ENCODE peak calls at places on chromosomes 7 and 10, in eight cellular contexts. V, T, C, U, P, R, G and I are unnamed samples.

GRCh38 chr10:22638863-22639262 is 75.5 kb downstream of the PIP4K2A start:
- DNase-seq in V (no peak), T (no peak), C (no peak), U (no peak), P (no peak), R (no peak), G (no peak), I (no peak)

GRCh38 chr7:142811154-142811737 is 40.5 kb downstream of the PRSS2 start:
- DNase-seq in V (no peak), T (no peak), C (peak), U (no peak), P (peak), R (no peak), G (no peak), I (no peak)

GRCh38 chr7:151728746-151729145 is 148.2 kb downstream of the PRKAG2 start:
- DNase-seq in V (peak), T (no peak), C (no peak), U (no peak), P (no peak), R (no peak), G (no peak), I (no peak)

GRCh38 chr10:102600816-102601215 is 43.5 kb upstream of the TRIM8 start:
- DNase-seq in V (no peak), T (no peak), C (no peak), U (no peak), P (no peak), R (no peak), G (no peak), I (no peak)

GRCh38 chr10:87860156-87860795 is 3.1 kb downstream of the KLLN start:
- DNase-seq in V (no peak), T (no peak), C (peak), U (no peak), P (peak), R (no peak), G (no peak), I (peak)

GRCh38 chr7:100127866-100128601 is 1.3 kb downstream of the MBLAC1 start:
- DNase-seq in V (no peak), T (no peak), C (no peak), U (no peak), P (no peak), R (no peak), G (peak), I (no peak)

GRCh38 chr10:114557854-114558253 is 100.2 kb downstream of the ABLIM1 start:
- DNase-seq in V (no peak), T (no peak), C (no peak), U (no peak), P (no peak), R (no peak), G (no peak), I (no peak)

GRCh38 chr10:78255214-78255613 is 221.6 kb downstream of the RPS24 start:
- DNase-seq in V (no peak), T (no peak), C (no peak), U (no peak), P (no peak), R (no peak), G (no peak), I (no peak)

GRCh38 chr10:33035411-33035810 is 77.4 kb upstream of the ITGB1 start:
- DNase-seq in V (no peak), T (no peak), C (no peak), U (no peak), P (no peak), R (no peak), G (no peak), I (no peak)

GRCh38 chr10:88491314-88491713 is 91.8 kb downstream of the RNLS start:
- DNase-seq in V (no peak), T (no peak), C (no peak), U (no peak), P (no peak), R (no peak), G (no peak), I (no peak)

GRCh38 chr7:102046373-102047117 is 229.1 kb downstream of the CUX1 start:
- DNase-seq in V (no peak), T (no peak), C (no peak), U (no peak), P (no peak), R (no peak), G (no peak), I (no peak)

GRCh38 chr10:123136221-123136805 is 543 bp downstream of the HMX3 start:
- DNase-seq in V (no peak), T (no peak), C (no peak), U (no peak), P (no peak), R (no peak), G (peak), I (no peak)

GRCh38 chr10:69489506-69490090 is 38.3 kb downstream of the TSPAN15 start:
- DNase-seq in V (no peak), T (no peak), C (no peak), U (no peak), P (no peak), R (no peak), G (no peak), I (no peak)

GRCh38 chr10:22805304-22805703 is 90.9 kb upstream of the PIP4K2A start:
- DNase-seq in V (no peak), T (no peak), C (peak), U (no peak), P (no peak), R (no peak), G (no peak), I (no peak)

GRCh38 chr7:40983106-40983505 is 719.8 kb downstream of the INHBA start:
- DNase-seq in V (no peak), T (no peak), C (no peak), U (no peak), P (no peak), R (no peak), G (no peak), I (peak)

GRCh38 chr7:135714534-135715009 is 13.4 kb downstream of the SLC13A4 start:
- DNase-seq in V (no peak), T (no peak), C (peak), U (no peak), P (peak), R (no peak), G (no peak), I (no peak)

GRCh38 chr7:155867280-155867679 is 55.0 kb upstream of the SHH start:
- DNase-seq in V (no peak), T (no peak), C (no peak), U (peak), P (no peak), R (peak), G (peak), I (no peak)

GRCh38 chr7:126790763-126791162 is 462.0 kb downstream of the GRM8 start:
- DNase-seq in V (no peak), T (no peak), C (no peak), U (no peak), P (no peak), R (no peak), G (no peak), I (no peak)

GRCh38 chr7:38858281-38858884 is 50.6 kb downstream of the VPS41 start:
- DNase-seq in V (no peak), T (no peak), C (no peak), U (no peak), P (peak), R (no peak), G (no peak), I (no peak)

GRCh38 chr7:127598318-127598717 is 4.8 kb downstream of the FSCN3 start:
- DNase-seq in V (no peak), T (no peak), C (peak), U (no peak), P (peak), R (no peak), G (peak), I (no peak)

GRCh38 chr7:19773361-19773760 is at the start of gene TMEM196:
- DNase-seq in V (no peak), T (no peak), C (no peak), U (no peak), P (no peak), R (no peak), G (peak), I (no peak)

GRCh38 chr10:36181421-36181820 is 539.3 kb upstream of the FZD8 start:
- DNase-seq in V (no peak), T (no peak), C (no peak), U (no peak), P (peak), R (no peak), G (no peak), I (no peak)

GRCh38 chr7:4665661-4666060 is 16.4 kb upstream of the FOXK1 start:
- DNase-seq in V (no peak), T (no peak), C (no peak), U (no peak), P (peak), R (no peak), G (no peak), I (no peak)

GRCh38 chr7:117427258-117427701 is at the start of gene ASZ1:
- DNase-seq in V (no peak), T (no peak), C (no peak), U (no peak), P (no peak), R (no peak), G (no peak), I (no peak)

GRCh38 chr10:22554481-22555182 is 159.7 kb downstream of the PIP4K2A start:
- DNase-seq in V (peak), T (peak), C (no peak), U (no peak), P (no peak), R (peak), G (no peak), I (peak)

GRCh38 chr7:12490105-12490688 is 80.3 kb upstream of the SCIN start:
- DNase-seq in V (no peak), T (no peak), C (peak), U (no peak), P (peak), R (no peak), G (no peak), I (no peak)

GRCh38 chr7:100585511-100586265 is at the start of gene LRCH4:
- DNase-seq in V (no peak), T (no peak), C (no peak), U (no peak), P (peak), R (peak), G (peak), I (no peak)

GRCh38 chr7:105011771-105012502 is 2.1 kb upstream of the KMT2E start:
- DNase-seq in V (no peak), T (peak), C (no peak), U (no peak), P (peak), R (peak), G (no peak), I (no peak)

GRCh38 chr10:93180402-93181040 is 106.8 kb downstream of the CYP26A1 start:
- DNase-seq in V (peak), T (peak), C (no peak), U (no peak), P (no peak), R (peak), G (no peak), I (peak)

GRCh38 chr7:50342616-50343114 is 38.1 kb downstream of the IKZF1 start:
- DNase-seq in V (no peak), T (no peak), C (no peak), U (no peak), P (no peak), R (no peak), G (no peak), I (no peak)

GRCh38 chr10:412109-412508 is 276.9 kb downstream of the ZMYND11 start:
- DNase-seq in V (no peak), T (no peak), C (no peak), U (no peak), P (no peak), R (no peak), G (no peak), I (no peak)

GRCh38 chr10:28734940-28735759 is 57.8 kb downstream of the BAMBI start:
- DNase-seq in V (peak), T (peak), C (peak), U (no peak), P (peak), R (peak), G (no peak), I (no peak)

GRCh38 chr7:115145512-115145911 is 223.6 kb downstream of the MDFIC start:
- DNase-seq in V (no peak), T (no peak), C (no peak), U (no peak), P (no peak), R (no peak), G (no peak), I (no peak)

GRCh38 chr7:91270372-91270771 is 6.1 kb downstream of the FZD1 start:
- DNase-seq in V (no peak), T (no peak), C (no peak), U (no peak), P (no peak), R (no peak), G (no peak), I (no peak)

GRCh38 chr10:29392376-29393021 is 103.6 kb downstream of the LYZL1 start:
- DNase-seq in V (no peak), T (peak), C (peak), U (no peak), P (peak), R (peak), G (peak), I (no peak)

GRCh38 chr10:110919971-110920881 is 822 bp downstream of the SHOC2 start:
- DNase-seq in V (peak), T (peak), C (no peak), U (no peak), P (peak), R (peak), G (peak), I (no peak)

GRCh38 chr7:131504157-131504899 is 52.1 kb downstream of the PODXL start:
- DNase-seq in V (no peak), T (no peak), C (peak), U (no peak), P (no peak), R (no peak), G (no peak), I (no peak)

GRCh38 chr7:136947347-136947746 is 78.9 kb downstream of the CHRM2 start:
- DNase-seq in V (no peak), T (no peak), C (no peak), U (no peak), P (no peak), R (no peak), G (no peak), I (no peak)

GRCh38 chr10:18684416-18684815 is 25.2 kb downstream of the ARL5B start:
- DNase-seq in V (no peak), T (no peak), C (no peak), U (no peak), P (no peak), R (no peak), G (no peak), I (no peak)
- TF ChIP-seq POLR2A in V (no peak), T (no peak), C (no peak), U (no peak), P (no peak), R (no peak), G (no peak), I (no peak)

GRCh38 chr7:10888861-10889260 is 84.8 kb upstream of the PHF14 start:
- DNase-seq in V (no peak), T (no peak), C (no peak), U (no peak), P (no peak), R (no peak), G (no peak), I (no peak)
- H3K4me3 ChIP-seq in V (no peak), T (no peak), C (no peak), U (no peak), P (no peak), R (no peak), G (no peak), I (no peak)

DNA sequence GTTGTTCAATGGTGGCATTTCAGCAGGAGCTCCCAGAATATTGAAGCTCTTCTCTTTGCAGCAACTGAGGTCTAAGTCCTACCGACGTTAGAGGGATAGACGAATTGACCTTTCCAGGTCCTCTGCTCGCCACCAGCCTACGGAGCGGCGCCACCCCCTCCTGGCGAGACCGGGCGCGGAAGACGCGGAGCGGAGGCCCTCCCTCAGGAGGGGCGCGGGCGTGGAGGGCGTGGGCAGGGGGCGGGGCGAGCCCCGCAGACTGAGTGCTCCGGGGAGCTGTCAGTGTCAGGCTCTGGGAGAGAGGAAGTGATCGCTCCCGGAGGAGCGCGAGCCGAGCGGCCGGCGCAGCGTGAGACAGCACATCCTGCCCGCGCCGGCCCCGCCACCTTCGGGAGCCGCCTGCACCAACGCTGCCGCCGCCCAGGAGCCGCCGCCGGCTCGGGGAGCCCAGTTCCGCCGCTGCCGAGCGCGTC is at the start of gene DYNC1I1:
- DNase-seq in V (peak), T (peak), C (peak), U (no peak), P (peak), R (peak), G (no peak), I (peak)
- TF ChIP-seq POLR2A in V (peak), T (no peak), C (no peak), U (no peak), P (no peak), R (peak), G (no peak), I (no peak)

GRCh38 chr10:97543025-97543546 is 29.5 kb upstream of the ANKRD2 start:
- DNase-seq in V (peak), T (peak), C (peak), U (no peak), P (peak), R (peak), G (no peak), I (peak)
- H3K4me3 ChIP-seq in V (no peak), T (no peak), C (no peak), U (peak), P (no peak), R (no peak), G (no peak), I (no peak)

DNA sequence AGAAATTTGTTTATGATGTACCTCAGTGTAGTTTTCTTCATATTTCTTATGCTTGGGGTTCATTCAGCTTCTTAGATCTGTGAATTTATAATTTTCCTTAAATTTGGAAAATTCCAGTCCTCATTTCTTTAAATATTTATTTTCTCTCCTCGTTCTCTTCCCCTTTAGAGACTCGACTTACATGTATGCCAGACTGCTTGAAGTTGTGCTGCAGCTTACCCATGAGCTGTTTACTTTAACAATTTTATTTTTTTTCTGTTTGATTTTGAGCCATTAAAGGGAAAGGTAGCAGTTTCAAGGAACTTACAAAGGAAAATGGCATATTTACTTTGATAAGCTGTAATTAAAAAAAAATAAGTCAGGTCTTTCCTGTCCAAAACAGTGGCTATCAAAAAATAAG is 123.0 kb upstream of the ZNF32 start:
- DNase-seq in V (no peak), T (no peak), C (no peak), U (no peak), P (no peak), R (no peak), G (no peak), I (no peak)
- TF ChIP-seq POLR2A in V (no peak), T (no peak), C (no peak), U (no peak), P (no peak), R (no peak), G (no peak), I (no peak)

DNA sequence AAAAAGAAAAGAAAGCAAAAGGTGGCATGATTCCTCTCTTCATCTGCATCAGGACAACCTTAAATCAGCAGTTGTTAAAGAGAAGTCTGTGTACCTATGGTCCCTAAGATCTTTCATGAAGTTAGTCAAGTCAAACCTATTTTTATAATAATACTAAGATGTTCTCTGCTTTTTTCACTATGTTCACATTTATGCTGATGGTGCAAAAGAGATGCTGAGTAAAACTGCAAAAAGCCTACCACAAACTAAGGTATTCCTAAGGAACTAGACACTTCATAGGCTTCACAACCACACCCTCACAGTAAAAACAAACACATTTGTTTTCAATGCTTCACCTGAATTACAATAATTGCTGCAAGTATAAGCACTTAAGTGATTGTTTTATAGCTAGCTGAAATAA is 43.3 kb downstream of the SLC16A9 start:
- DNase-seq in V (no peak), T (no peak), C (no peak), U (no peak), P (no peak), R (no peak), G (no peak), I (no peak)
- H3K4me3 ChIP-seq in V (no peak), T (no peak), C (no peak), U (no peak), P (no peak), R (no peak), G (no peak), I (no peak)

DNA sequence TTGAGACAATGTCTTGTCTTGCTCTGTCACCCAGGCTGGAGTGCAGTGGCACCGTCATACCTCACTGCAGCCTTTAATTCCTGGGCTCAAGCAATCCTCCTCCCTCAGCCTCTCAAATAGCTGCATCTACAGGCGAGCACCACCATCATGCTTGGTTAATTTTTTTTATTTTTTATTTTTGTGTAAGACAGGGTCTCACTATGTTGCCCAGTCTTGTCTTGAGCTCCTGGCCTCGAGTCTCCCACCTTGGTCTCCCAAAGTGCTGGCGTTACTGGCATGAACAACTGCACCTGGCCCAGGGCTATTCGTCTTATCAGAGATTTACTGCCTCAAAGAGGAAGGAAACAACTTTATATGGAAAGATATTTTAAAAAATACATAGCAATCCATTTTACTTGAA is 102.8 kb upstream of the NUPR2 start:
- DNase-seq in V (no peak), T (no peak), C (no peak), U (no peak), P (no peak), R (no peak), G (no peak), I (no peak)
- TF ChIP-seq POLR2A in V (no peak), T (no peak), C (no peak), U (no peak), P (no peak), R (no peak), G (no peak), I (no peak)

GRCh38 chr10:62037890-62038608 is 136.6 kb downstream of the ARID5B start:
- DNase-seq in V (no peak), T (no peak), C (peak), U (no peak), P (peak), R (no peak), G (no peak), I (no peak)

GRCh38 chr10:62040896-62041295 is 139.4 kb downstream of the ARID5B start:
- DNase-seq in V (no peak), T (no peak), C (no peak), U (no peak), P (no peak), R (no peak), G (no peak), I (no peak)

GRCh38 chr10:62036186-62037081 is 134.9 kb downstream of the ARID5B start:
- DNase-seq in V (no peak), T (no peak), C (no peak), U (no peak), P (no peak), R (no peak), G (no peak), I (no peak)

GRCh38 chr10:62037166-62037831 is 135.8 kb downstream of the ARID5B start:
- DNase-seq in V (no peak), T (no peak), C (peak), U (no peak), P (no peak), R (no peak), G (no peak), I (no peak)

DNA sequence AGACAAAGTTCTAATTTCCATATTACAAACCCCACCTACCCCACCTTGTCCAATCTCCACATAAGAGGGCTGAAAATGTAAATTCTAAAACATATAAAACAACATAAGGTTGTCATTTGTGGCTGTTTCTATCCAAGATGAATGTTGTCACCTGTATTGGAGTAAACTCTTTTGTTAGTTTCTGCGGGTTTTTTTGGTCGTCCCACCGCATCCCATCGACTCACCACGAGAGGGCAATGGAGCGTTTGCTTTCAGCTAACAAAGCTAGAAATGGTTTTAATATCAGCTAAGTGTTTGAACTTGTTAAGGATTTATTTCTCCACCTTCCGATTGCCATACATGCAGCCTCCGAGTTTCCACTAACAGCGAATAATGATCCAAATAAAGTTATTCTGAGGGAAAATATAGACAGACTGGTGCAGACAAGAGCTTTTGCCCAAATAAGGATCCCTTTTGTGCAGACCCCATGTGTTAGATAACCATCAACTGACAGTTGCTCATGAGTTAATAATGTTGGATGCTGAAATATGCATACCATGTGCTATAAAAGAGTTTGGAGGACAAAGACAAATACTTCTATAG is 137.2 kb downstream of the ARID5B start:
- DNase-seq in V (peak), T (peak), C (peak), U (no peak), P (peak), R (peak), G (peak), I (peak)
- H3K4me3 ChIP-seq in V (peak), T (no peak), C (peak), U (no peak), P (no peak), R (no peak), G (no peak), I (peak)